ENCODE peak calls at places on chromosomes 5 and 9, in five cellular contexts. O, T, M, G and P are unnamed samples.

GRCh38 chr9:34555002-34555348 is 32.2 kb upstream of the ENHO start:
- DNase-seq in T (no peak), O (no peak), M (no peak), G (no peak), P (peak)

GRCh38 chr5:27144456-27144855 is 106.1 kb upstream of the CDH9 start:
- DNase-seq in G (no peak), O (no peak), M (no peak), T (no peak), P (no peak)

GRCh38 chr9:69759478-69760277 is at the start of gene PTAR1:
- DNase-seq in O (peak), G (peak), T (peak), M (peak), P (peak)

GRCh38 chr9:84371737-84372136 is 31.2 kb upstream of the SLC28A3 start:
- DNase-seq in O (peak), T (no peak), G (peak), M (peak), P (peak)

GRCh38 chr9:82805027-82805426 is 257.9 kb downstream of the RASEF start:
- DNase-seq in G (no peak), T (no peak), M (no peak), O (no peak), P (no peak)

GRCh38 chr9:93905473-93906133 is 49.6 kb downstream of the BARX1 start:
- DNase-seq in O (no peak), M (no peak), G (no peak), T (no peak), P (no peak)

GRCh38 chr5:57335092-57335491 is 147.5 kb downstream of the ACTBL2 start:
- DNase-seq in O (no peak), G (peak), T (no peak), M (no peak), P (peak)

GRCh38 chr5:91110709-91111108 is 272.4 kb downstream of the ARRDC3 start:
- DNase-seq in O (peak), T (no peak), G (peak), M (no peak), P (no peak)

GRCh38 chr5:67160985-67161384 is 35.6 kb downstream of the CD180 start:
- DNase-seq in O (peak), G (peak), T (no peak), M (no peak), P (peak)

GRCh38 chr5:75052461-75053285 is at the start of gene GCNT4:
- DNase-seq in M (peak), T (peak), G (peak), O (no peak), P (peak)

GRCh38 chr9:92378825-92379535 is 25.4 kb downstream of the OGN start:
- DNase-seq in M (no peak), T (no peak), O (peak), G (no peak), P (peak)

GRCh38 chr5:94431696-94432095 is 186.7 kb downstream of the KIAA0825 start:
- DNase-seq in M (no peak), T (no peak), O (no peak), G (no peak), P (no peak)

GRCh38 chr9:130518943-130519772 is 60.2 kb upstream of the FUBP3 start:
- DNase-seq in G (no peak), O (no peak), M (no peak), T (no peak), P (no peak)

GRCh38 chr5:148966937-148967336 is 95.9 kb downstream of the SH3TC2 start:
- DNase-seq in T (no peak), G (no peak), O (no peak), M (no peak), P (no peak)

GRCh38 chr9:34623386-34624235 is 3.3 kb upstream of the DCTN3 start:
- DNase-seq in G (no peak), O (no peak), T (no peak), M (no peak), P (no peak)

GRCh38 chr9:72065076-72065475 is 4.7 kb upstream of the C9orf57 start:
- DNase-seq in T (no peak), O (no peak), G (peak), M (no peak), P (no peak)

GRCh38 chr5:93583799-93584530 is 943 bp downstream of the NR2F1 start:
- DNase-seq in T (no peak), M (no peak), O (no peak), G (peak), P (no peak)

GRCh38 chr5:154435226-154435625 is 10.6 kb upstream of the SAP30L start:
- DNase-seq in M (no peak), G (no peak), O (no peak), T (no peak), P (no peak)

GRCh38 chr9:88521308-88521707 is 13.7 kb upstream of the NXNL2 start:
- DNase-seq in O (no peak), M (no peak), G (no peak), T (no peak), P (peak)

GRCh38 chr5:125393416-125393815 is 647.0 kb upstream of the ZNF608 start:
- DNase-seq in O (no peak), T (no peak), M (no peak), G (peak), P (no peak)

GRCh38 chr5:138649316-138649720 is 74.1 kb upstream of the HSPA9 start:
- DNase-seq in M (no peak), G (no peak), T (no peak), O (no peak), P (no peak)

GRCh38 chr9:87401681-87402080 is 96.0 kb upstream of the DAPK1 start:
- DNase-seq in O (no peak), M (no peak), G (no peak), T (no peak), P (no peak)

GRCh38 chr5:143016777-143017374 is 246.7 kb downstream of the ARHGAP26 start:
- DNase-seq in T (no peak), O (no peak), G (peak), M (no peak), P (peak)

GRCh38 chr9:114745108-114745848 is 60.6 kb downstream of the TNFSF15 start:
- DNase-seq in T (no peak), M (no peak), O (no peak), G (peak), P (peak)

GRCh38 chr9:35749515-35750255 is 598 bp downstream of the RGP1 start:
- DNase-seq in O (no peak), T (no peak), M (peak), G (peak), P (no peak)

GRCh38 chr9:133419005-133419404 is 1.2 kb upstream of the REXO4 start:
- DNase-seq in O (no peak), G (no peak), T (no peak), M (no peak), P (no peak)
- H3K4me3 ChIP-seq in O (no peak), G (peak), T (peak), M (no peak), P (no peak)

DNA sequence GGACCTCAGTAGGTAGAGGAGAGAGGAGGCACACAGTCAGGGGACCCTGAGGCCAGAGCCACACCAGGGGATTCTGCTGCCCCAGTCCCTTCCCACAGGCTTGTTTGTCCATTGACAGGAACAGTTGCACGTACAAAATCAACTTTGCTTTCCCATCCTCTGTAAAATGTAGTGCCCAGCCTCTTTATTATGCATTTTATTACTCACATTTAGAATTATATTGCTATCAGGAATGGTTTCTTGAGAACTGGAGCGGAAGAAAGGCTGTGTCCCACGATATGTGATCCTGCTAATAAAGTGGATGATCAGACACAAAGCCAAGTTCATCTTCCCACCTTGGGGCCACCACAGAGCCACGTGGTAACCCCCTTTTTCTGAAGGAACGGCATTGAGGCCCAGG is 277.4 kb downstream of the FANCC start:
- DNase-seq in T (no peak), O (no peak), G (no peak), M (no peak), P (no peak)
- H3K4me3 ChIP-seq in T (no peak), O (no peak), G (no peak), M (no peak), P (no peak)

GRCh38 chr9:109477269-109478203 is 20.6 kb downstream of the PTPN3 start:
- DNase-seq in O (no peak), M (peak), G (no peak), T (no peak), P (no peak)

GRCh38 chr9:109476781-109477268 is 21.3 kb downstream of the PTPN3 start:
- DNase-seq in M (peak), O (no peak), G (no peak), T (no peak), P (no peak)

GRCh38 chr9:109474170-109474569 is 23.9 kb downstream of the PTPN3 start:
- DNase-seq in M (no peak), O (no peak), G (no peak), T (no peak), P (no peak)

GRCh38 chr9:109474944-109475343 is 23.2 kb downstream of the PTPN3 start:
- DNase-seq in O (no peak), M (no peak), T (no peak), G (no peak), P (no peak)

GRCh38 chr9:109475526-109475925 is 22.6 kb downstream of the PTPN3 start:
- DNase-seq in O (no peak), G (no peak), M (peak), T (no peak), P (no peak)
- H3K4me3 ChIP-seq in O (no peak), G (no peak), M (no peak), T (no peak), P (no peak)

GRCh38 chr9:133115604-133116345 is 5.3 kb downstream of the RALGDS start:
- DNase-seq in T (peak), M (no peak), G (no peak), O (no peak), P (peak)
- H3K4me3 ChIP-seq in T (peak), M (no peak), G (no peak), O (no peak), P (no peak)

GRCh38 chr9:77764894-77765780 is 117.0 kb upstream of the GNA14 start:
- DNase-seq in M (no peak), O (peak), G (peak), T (no peak), P (peak)

GRCh38 chr9:77766587-77766986 is 118.5 kb upstream of the GNA14 start:
- DNase-seq in O (no peak), M (no peak), G (no peak), T (no peak), P (no peak)

GRCh38 chr9:77763566-77763965 is 115.4 kb upstream of the GNA14 start:
- DNase-seq in M (no peak), T (no peak), G (no peak), O (no peak), P (no peak)

GRCh38 chr9:77769246-77769645 is 121.1 kb upstream of the GNA14 start:
- DNase-seq in M (no peak), T (no peak), G (no peak), O (no peak), P (no peak)

GRCh38 chr9:77765781-77766259 is 117.7 kb upstream of the GNA14 start:
- DNase-seq in G (no peak), M (no peak), O (no peak), T (no peak), P (no peak)
- H3K4me3 ChIP-seq in G (no peak), M (no peak), O (no peak), T (no peak), P (no peak)

DNA sequence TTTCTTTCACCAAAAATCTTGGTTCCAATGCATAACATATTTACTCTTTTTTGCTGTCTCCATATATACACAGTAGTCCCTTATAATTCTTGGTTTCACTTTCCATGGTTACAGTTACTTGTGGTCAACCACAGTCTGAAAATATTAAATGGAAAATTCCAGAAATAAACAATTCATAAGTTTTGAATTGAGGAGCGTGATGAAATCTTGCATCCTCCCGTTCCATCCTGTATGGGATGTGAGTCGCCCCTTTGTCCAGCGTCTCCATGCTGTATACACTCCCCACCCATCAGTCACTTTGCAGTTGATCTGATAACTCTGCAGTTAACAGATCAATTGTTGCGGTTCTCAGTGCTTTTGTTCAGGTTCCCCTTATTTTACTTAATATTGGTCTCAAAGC is 11.5 kb upstream of the FAF2 start:
- DNase-seq in T (no peak), M (no peak), G (peak), O (no peak), P (no peak)
- H3K4me3 ChIP-seq in T (no peak), M (no peak), G (no peak), O (no peak), P (no peak)

GRCh38 chr5:116626272-116626723 is 51.7 kb upstream of the SEMA6A start:
- DNase-seq in G (peak), M (peak), T (no peak), O (no peak), P (peak)
- H3K4me3 ChIP-seq in G (no peak), M (no peak), T (no peak), O (no peak), P (peak)